ENCODE peak calls at places on chromosome 21, in nine cellular contexts. One of them, this sample, is unnamed.

GRCh38 chr21:36044056-36044455 is 16.3 kb downstream of the SETD4 start:
- DNase-seq in foreskin keratinocyte: no peak
- DNase-seq in fibroblast of mammary gland: no peak
- DNase-seq in Panc1: no peak
- DNase-seq in nephron progenitor cell: no peak
- DNase-seq in AG10803: no peak
- DNase-seq in GM12865: no peak
- DNase-seq in right lobe of liver: no peak
- DNase-seq in PC-3: peak; percentile 21
- DNase-seq in this sample: no peak

GRCh38 chr21:31682625-31683024 is 23.1 kb downstream of the SOD1 start:
- DNase-seq in foreskin keratinocyte: no peak
- DNase-seq in fibroblast of mammary gland: no peak
- DNase-seq in Panc1: no peak
- DNase-seq in nephron progenitor cell: no peak
- DNase-seq in AG10803: peak; percentile 28
- DNase-seq in GM12865: no peak
- DNase-seq in right lobe of liver: no peak
- DNase-seq in PC-3: no peak
- DNase-seq in this sample: no peak

GRCh38 chr21:16775056-16775455 is 737.8 kb upstream of the CXADR start:
- DNase-seq in foreskin keratinocyte: no peak
- DNase-seq in fibroblast of mammary gland: no peak
- DNase-seq in Panc1: no peak
- DNase-seq in nephron progenitor cell: peak; percentile 3
- DNase-seq in AG10803: no peak
- DNase-seq in GM12865: no peak
- DNase-seq in right lobe of liver: peak; percentile 43
- DNase-seq in PC-3: no peak
- DNase-seq in this sample: no peak

GRCh38 chr21:41836166-41837015 is 42.8 kb downstream of the PRDM15 start:
- DNase-seq in foreskin keratinocyte: no peak
- DNase-seq in fibroblast of mammary gland: no peak
- DNase-seq in Panc1: no peak
- DNase-seq in nephron progenitor cell: no peak
- DNase-seq in AG10803: no peak
- DNase-seq in GM12865: no peak
- DNase-seq in right lobe of liver: no peak
- DNase-seq in PC-3: no peak
- DNase-seq in this sample: no peak

GRCh38 chr21:31714741-31715365 is 17.1 kb downstream of the SCAF4 start:
- DNase-seq in foreskin keratinocyte: no peak
- DNase-seq in fibroblast of mammary gland: no peak
- DNase-seq in Panc1: no peak
- DNase-seq in nephron progenitor cell: no peak
- DNase-seq in AG10803: no peak
- DNase-seq in GM12865: no peak
- DNase-seq in right lobe of liver: no peak
- DNase-seq in PC-3: no peak
- DNase-seq in this sample: no peak

GRCh38 chr21:42671778-42672593 is 18.6 kb downstream of the PDE9A start:
- DNase-seq in foreskin keratinocyte: no peak
- DNase-seq in fibroblast of mammary gland: no peak
- DNase-seq in Panc1: no peak
- DNase-seq in nephron progenitor cell: no peak
- DNase-seq in AG10803: no peak
- DNase-seq in GM12865: no peak
- DNase-seq in right lobe of liver: no peak
- DNase-seq in PC-3: peak; percentile 87
- DNase-seq in this sample: peak; percentile 82

GRCh38 chr21:31117046-31117916 is 79.0 kb upstream of the KRTAP19-8 start:
- DNase-seq in foreskin keratinocyte: peak; percentile 66
- DNase-seq in fibroblast of mammary gland: peak; percentile 86
- DNase-seq in Panc1: peak; percentile 7
- DNase-seq in nephron progenitor cell: no peak
- DNase-seq in AG10803: peak; percentile 68
- DNase-seq in GM12865: no peak
- DNase-seq in right lobe of liver: no peak
- DNase-seq in PC-3: peak; percentile 94
- DNase-seq in this sample: peak; percentile 49

GRCh38 chr21:37074195-37074510 is 1.1 kb downstream of the TTC3 start:
- DNase-seq in foreskin keratinocyte: no peak
- DNase-seq in fibroblast of mammary gland: peak; percentile 18
- DNase-seq in Panc1: no peak
- DNase-seq in nephron progenitor cell: peak; percentile 35
- DNase-seq in AG10803: no peak
- DNase-seq in GM12865: no peak
- DNase-seq in right lobe of liver: no peak
- DNase-seq in PC-3: peak; percentile 40
- DNase-seq in this sample: peak; percentile 41

GRCh38 chr21:28283652-28284490 is 708.8 kb downstream of the LTN1 start:
- DNase-seq in foreskin keratinocyte: no peak
- DNase-seq in fibroblast of mammary gland: peak; percentile 93
- DNase-seq in Panc1: no peak
- DNase-seq in nephron progenitor cell: no peak
- DNase-seq in AG10803: peak; percentile 89
- DNase-seq in GM12865: no peak
- DNase-seq in right lobe of liver: no peak
- DNase-seq in PC-3: peak; percentile 34
- DNase-seq in this sample: peak; percentile 30

GRCh38 chr21:36973986-36974850 is 7.7 kb upstream of the HLCS start:
- DNase-seq in foreskin keratinocyte: no peak
- DNase-seq in fibroblast of mammary gland: no peak
- DNase-seq in Panc1: no peak
- DNase-seq in nephron progenitor cell: no peak
- DNase-seq in AG10803: no peak
- DNase-seq in GM12865: no peak
- DNase-seq in right lobe of liver: no peak
- DNase-seq in PC-3: no peak
- DNase-seq in this sample: no peak

GRCh38 chr21:31798842-31799691 is 67.1 kb upstream of the SCAF4 start:
- DNase-seq in foreskin keratinocyte: peak; percentile 46
- DNase-seq in fibroblast of mammary gland: peak; percentile 5
- DNase-seq in Panc1: no peak
- DNase-seq in nephron progenitor cell: no peak
- DNase-seq in AG10803: no peak
- DNase-seq in GM12865: no peak
- DNase-seq in right lobe of liver: no peak
- DNase-seq in PC-3: no peak
- DNase-seq in this sample: no peak

GRCh38 chr21:46622226-46622625 is 13.2 kb upstream of the PRMT2 start:
- DNase-seq in foreskin keratinocyte: no peak
- DNase-seq in fibroblast of mammary gland: no peak
- DNase-seq in Panc1: no peak
- DNase-seq in nephron progenitor cell: no peak
- DNase-seq in AG10803: no peak
- DNase-seq in GM12865: no peak
- DNase-seq in right lobe of liver: no peak
- DNase-seq in PC-3: no peak
- DNase-seq in this sample: no peak

GRCh38 chr21:45366476-45366875 is 38.5 kb upstream of the COL18A1 start:
- DNase-seq in foreskin keratinocyte: no peak
- DNase-seq in fibroblast of mammary gland: no peak
- DNase-seq in Panc1: no peak
- DNase-seq in nephron progenitor cell: no peak
- DNase-seq in AG10803: no peak
- DNase-seq in GM12865: no peak
- DNase-seq in right lobe of liver: no peak
- DNase-seq in PC-3: no peak
- DNase-seq in this sample: no peak

GRCh38 chr21:34923626-34924025 is 125.5 kb downstream of the RUNX1 start:
- DNase-seq in foreskin keratinocyte: no peak
- DNase-seq in fibroblast of mammary gland: no peak
- DNase-seq in Panc1: no peak
- DNase-seq in nephron progenitor cell: no peak
- DNase-seq in AG10803: no peak
- DNase-seq in GM12865: no peak
- DNase-seq in right lobe of liver: no peak
- DNase-seq in PC-3: no peak
- DNase-seq in this sample: no peak

GRCh38 chr21:34924194-34924593 is 124.9 kb downstream of the RUNX1 start:
- DNase-seq in foreskin keratinocyte: no peak
- DNase-seq in fibroblast of mammary gland: no peak
- DNase-seq in Panc1: no peak
- DNase-seq in nephron progenitor cell: no peak
- DNase-seq in AG10803: no peak
- DNase-seq in GM12865: no peak
- DNase-seq in right lobe of liver: no peak
- DNase-seq in PC-3: no peak
- DNase-seq in this sample: no peak

GRCh38 chr21:34921151-34921550 is 128.0 kb downstream of the RUNX1 start:
- DNase-seq in foreskin keratinocyte: no peak
- DNase-seq in fibroblast of mammary gland: no peak
- DNase-seq in Panc1: no peak
- DNase-seq in nephron progenitor cell: no peak
- DNase-seq in AG10803: no peak
- DNase-seq in GM12865: no peak
- DNase-seq in right lobe of liver: no peak
- DNase-seq in PC-3: no peak
- DNase-seq in this sample: no peak

GRCh38 chr21:34923202-34923601 is 125.9 kb downstream of the RUNX1 start:
- DNase-seq in foreskin keratinocyte: no peak
- DNase-seq in fibroblast of mammary gland: no peak
- DNase-seq in Panc1: no peak
- DNase-seq in nephron progenitor cell: no peak
- DNase-seq in AG10803: no peak
- DNase-seq in GM12865: no peak
- DNase-seq in right lobe of liver: no peak
- DNase-seq in PC-3: no peak
- DNase-seq in this sample: no peak

DNA sequence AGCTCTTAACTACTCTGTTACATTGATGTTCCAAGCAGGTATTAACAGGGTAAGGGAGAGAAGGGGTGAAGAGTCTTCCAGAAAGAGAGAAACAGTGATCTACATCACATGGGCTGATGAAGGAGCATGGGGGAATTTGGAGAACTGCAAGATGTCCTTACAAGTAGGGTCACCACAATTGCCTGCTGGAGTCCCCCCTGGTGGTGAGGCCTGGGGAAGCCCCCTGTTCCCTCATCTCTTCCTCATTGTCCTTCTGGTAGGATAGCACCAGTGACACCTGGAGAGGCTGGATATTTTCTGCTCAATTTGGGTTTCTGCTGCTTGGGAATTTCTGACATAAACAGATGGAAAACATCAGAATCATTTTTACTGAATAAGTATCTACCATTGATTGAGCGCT is 126.6 kb downstream of the RUNX1 start:
- DNase-seq in foreskin keratinocyte: no peak
- DNase-seq in fibroblast of mammary gland: no peak
- DNase-seq in Panc1: no peak
- DNase-seq in nephron progenitor cell: no peak
- DNase-seq in AG10803: no peak
- DNase-seq in GM12865: no peak
- DNase-seq in right lobe of liver: no peak
- DNase-seq in PC-3: no peak
- DNase-seq in this sample: no peak
- TF ChIP-seq CTCF in foreskin keratinocyte: no peak
- TF ChIP-seq CTCF in fibroblast of mammary gland: no peak
- TF ChIP-seq CTCF in Panc1: no peak
- TF ChIP-seq CTCF in nephron progenitor cell: no peak
- TF ChIP-seq CTCF in AG10803: no peak
- TF ChIP-seq CTCF in GM12865: no peak
- TF ChIP-seq CTCF in right lobe of liver: no peak
- TF ChIP-seq CTCF in PC-3: no peak
- TF ChIP-seq CTCF in this sample: no peak

DNA sequence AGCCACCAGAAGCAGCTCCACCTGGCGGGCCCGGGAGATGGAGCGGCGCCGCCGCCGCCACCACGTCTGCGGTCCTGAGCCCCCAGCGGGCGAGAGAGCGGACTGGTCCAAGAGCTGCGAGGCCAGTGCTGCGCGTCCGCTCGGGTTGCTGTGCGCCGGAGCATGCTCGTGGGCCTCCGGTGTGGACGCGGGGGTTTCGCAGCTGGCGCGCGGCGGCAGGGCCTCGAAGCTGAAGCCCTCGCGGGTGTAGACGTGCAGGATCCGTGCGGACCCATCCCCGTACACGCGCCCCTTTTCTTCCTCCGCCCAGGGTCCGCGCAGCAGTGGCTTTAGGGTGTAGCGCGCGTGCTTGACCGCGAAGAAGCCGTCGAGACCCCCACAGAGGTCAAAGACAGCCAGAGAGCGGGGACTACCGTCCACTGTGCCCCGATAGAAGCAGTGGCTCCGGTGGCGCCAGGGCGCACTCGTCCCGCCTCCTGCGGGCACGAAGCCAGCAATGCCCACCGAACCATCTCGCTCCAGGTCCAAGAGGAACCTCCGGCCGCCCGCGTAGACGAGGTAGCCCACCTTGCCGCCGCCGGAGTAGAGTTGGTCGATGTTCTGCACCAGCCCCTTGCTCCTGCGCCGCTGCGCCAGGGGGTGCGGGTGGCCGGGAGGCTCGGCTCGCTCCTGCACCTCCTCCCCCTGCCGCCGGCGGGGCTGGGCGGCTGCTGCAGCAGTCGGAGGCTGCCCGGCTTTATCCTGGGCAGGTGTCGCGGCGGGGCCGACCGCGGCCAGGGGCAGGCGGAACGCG is 1.1 kb downstream of the ADAMTS5 start:
- DNase-seq in foreskin keratinocyte: no peak
- DNase-seq in fibroblast of mammary gland: peak; percentile 46
- DNase-seq in Panc1: no peak
- DNase-seq in nephron progenitor cell: peak; percentile 73
- DNase-seq in AG10803: peak; percentile 70
- DNase-seq in GM12865: no peak
- DNase-seq in right lobe of liver: peak; percentile 49
- DNase-seq in PC-3: no peak
- DNase-seq in this sample: no peak
- TF ChIP-seq CTCF in foreskin keratinocyte: peak; percentile 39
- TF ChIP-seq CTCF in fibroblast of mammary gland: peak; percentile 27
- TF ChIP-seq CTCF in Panc1: no peak
- TF ChIP-seq CTCF in nephron progenitor cell: peak; percentile 46
- TF ChIP-seq CTCF in AG10803: peak; percentile 47
- TF ChIP-seq CTCF in GM12865: no peak
- TF ChIP-seq CTCF in right lobe of liver: peak; percentile 41
- TF ChIP-seq CTCF in PC-3: no peak
- TF ChIP-seq CTCF in this sample: no peak

DNA sequence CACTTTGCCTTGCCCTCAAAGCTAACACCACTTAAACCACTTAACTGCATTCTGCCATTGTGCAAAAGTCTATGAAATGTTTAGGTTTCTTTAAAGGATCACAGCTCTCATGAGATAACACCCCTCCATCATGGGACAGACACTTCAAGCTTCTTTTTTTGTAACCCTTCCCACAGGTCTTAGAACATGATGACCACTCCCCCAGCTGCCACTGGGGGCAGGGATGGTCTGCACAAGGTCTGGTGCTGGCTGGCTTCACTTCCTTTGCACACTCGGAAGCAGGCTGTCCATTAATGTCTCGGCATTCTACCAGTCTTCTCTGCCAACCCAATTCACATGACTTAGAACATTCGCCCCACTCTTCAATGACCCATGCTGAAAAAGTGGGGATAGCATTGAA is 7.7 kb downstream of the ADAMTS1 start:
- DNase-seq in foreskin keratinocyte: no peak
- DNase-seq in fibroblast of mammary gland: no peak
- DNase-seq in Panc1: no peak
- DNase-seq in nephron progenitor cell: no peak
- DNase-seq in AG10803: no peak
- DNase-seq in GM12865: no peak
- DNase-seq in right lobe of liver: no peak
- DNase-seq in PC-3: no peak
- DNase-seq in this sample: no peak
- TF ChIP-seq CTCF in foreskin keratinocyte: no peak
- TF ChIP-seq CTCF in fibroblast of mammary gland: no peak
- TF ChIP-seq CTCF in Panc1: no peak
- TF ChIP-seq CTCF in nephron progenitor cell: no peak
- TF ChIP-seq CTCF in AG10803: no peak
- TF ChIP-seq CTCF in GM12865: no peak
- TF ChIP-seq CTCF in right lobe of liver: no peak
- TF ChIP-seq CTCF in PC-3: no peak
- TF ChIP-seq CTCF in this sample: no peak

GRCh38 chr21:33419538-33420123 is 16.4 kb downstream of the IFNGR2 start:
- DNase-seq in foreskin keratinocyte: no peak
- DNase-seq in fibroblast of mammary gland: peak; percentile 96
- DNase-seq in Panc1: no peak
- DNase-seq in nephron progenitor cell: no peak
- DNase-seq in AG10803: peak; percentile 42
- DNase-seq in GM12865: no peak
- DNase-seq in right lobe of liver: no peak
- DNase-seq in PC-3: peak; percentile 73
- DNase-seq in this sample: peak; percentile 56
- TF ChIP-seq CTCF in foreskin keratinocyte: no peak
- TF ChIP-seq CTCF in fibroblast of mammary gland: no peak
- TF ChIP-seq CTCF in Panc1: no peak
- TF ChIP-seq CTCF in nephron progenitor cell: no peak
- TF ChIP-seq CTCF in AG10803: no peak
- TF ChIP-seq CTCF in GM12865: no peak
- TF ChIP-seq CTCF in right lobe of liver: no peak
- TF ChIP-seq CTCF in PC-3: no peak
- TF ChIP-seq CTCF in this sample: no peak

This sample was measured in MCF 10A.